ENCODE peak calls at places on chromosome 5, in seven cellular contexts. One of them, this sample, is unnamed.

GRCh38 chr5:63053019-63053638 is 474.5 kb downstream of the LRRC70 start:
- DNase-seq in mammary epithelial cell: no peak
- DNase-seq in left ventricle myocardium inferior: peak
- DNase-seq in upper lobe of left lung: no peak
- DNase-seq in CD4-positive, CD25-positive, alpha-beta regulatory T cell: no peak
- DNase-seq in CD8-positive, alpha-beta memory T cell: no peak
- DNase-seq in upper lobe of right lung: no peak
- DNase-seq in this sample: no peak

GRCh38 chr5:150578781-150579461 is 61.5 kb upstream of the SYNPO start:
- DNase-seq in mammary epithelial cell: no peak
- DNase-seq in left ventricle myocardium inferior: no peak
- DNase-seq in upper lobe of left lung: peak
- DNase-seq in CD4-positive, CD25-positive, alpha-beta regulatory T cell: no peak
- DNase-seq in CD8-positive, alpha-beta memory T cell: no peak
- DNase-seq in upper lobe of right lung: peak
- DNase-seq in this sample: no peak

GRCh38 chr5:169442354-169443248 is 141.0 kb upstream of the SPDL1 start:
- DNase-seq in mammary epithelial cell: no peak
- DNase-seq in left ventricle myocardium inferior: no peak
- DNase-seq in upper lobe of left lung: no peak
- DNase-seq in CD4-positive, CD25-positive, alpha-beta regulatory T cell: no peak
- DNase-seq in CD8-positive, alpha-beta memory T cell: no peak
- DNase-seq in upper lobe of right lung: no peak
- DNase-seq in this sample: no peak

GRCh38 chr5:150642567-150642927 is 2.1 kb downstream of the SYNPO start:
- DNase-seq in mammary epithelial cell: peak
- DNase-seq in left ventricle myocardium inferior: peak
- DNase-seq in upper lobe of left lung: no peak
- DNase-seq in CD4-positive, CD25-positive, alpha-beta regulatory T cell: no peak
- DNase-seq in CD8-positive, alpha-beta memory T cell: no peak
- DNase-seq in upper lobe of right lung: peak
- DNase-seq in this sample: no peak

GRCh38 chr5:110757118-110757729 is 18.4 kb downstream of the SLC25A46 start:
- DNase-seq in mammary epithelial cell: peak
- DNase-seq in left ventricle myocardium inferior: no peak
- DNase-seq in upper lobe of left lung: no peak
- DNase-seq in CD4-positive, CD25-positive, alpha-beta regulatory T cell: peak
- DNase-seq in CD8-positive, alpha-beta memory T cell: no peak
- DNase-seq in upper lobe of right lung: no peak
- DNase-seq in this sample: no peak

GRCh38 chr5:168471785-168472184 is 14.5 kb upstream of the RARS1 start:
- DNase-seq in mammary epithelial cell: no peak
- DNase-seq in left ventricle myocardium inferior: no peak
- DNase-seq in upper lobe of left lung: no peak
- DNase-seq in CD4-positive, CD25-positive, alpha-beta regulatory T cell: no peak
- DNase-seq in CD8-positive, alpha-beta memory T cell: no peak
- DNase-seq in upper lobe of right lung: no peak
- DNase-seq in this sample: no peak

GRCh38 chr5:95773325-95774059 is 42.4 kb downstream of the RHOBTB3 start:
- DNase-seq in mammary epithelial cell: peak
- DNase-seq in left ventricle myocardium inferior: no peak
- DNase-seq in upper lobe of left lung: no peak
- DNase-seq in CD4-positive, CD25-positive, alpha-beta regulatory T cell: no peak
- DNase-seq in CD8-positive, alpha-beta memory T cell: no peak
- DNase-seq in upper lobe of right lung: no peak
- DNase-seq in this sample: no peak

GRCh38 chr5:54311178-54311811 is 922 bp upstream of the ARL15 start:
- DNase-seq in mammary epithelial cell: peak
- DNase-seq in left ventricle myocardium inferior: no peak
- DNase-seq in upper lobe of left lung: no peak
- DNase-seq in CD4-positive, CD25-positive, alpha-beta regulatory T cell: no peak
- DNase-seq in CD8-positive, alpha-beta memory T cell: no peak
- DNase-seq in upper lobe of right lung: no peak
- DNase-seq in this sample: no peak

GRCh38 chr5:138753794-138754698 is 821 bp downstream of the CTNNA1 start:
- DNase-seq in mammary epithelial cell: peak
- DNase-seq in left ventricle myocardium inferior: peak
- DNase-seq in upper lobe of left lung: peak
- DNase-seq in CD4-positive, CD25-positive, alpha-beta regulatory T cell: peak
- DNase-seq in CD8-positive, alpha-beta memory T cell: peak
- DNase-seq in upper lobe of right lung: peak
- DNase-seq in this sample: peak

GRCh38 chr5:179309751-179310320 is 35.4 kb downstream of the ADAMTS2 start:
- DNase-seq in mammary epithelial cell: no peak
- DNase-seq in left ventricle myocardium inferior: peak
- DNase-seq in upper lobe of left lung: no peak
- DNase-seq in CD4-positive, CD25-positive, alpha-beta regulatory T cell: no peak
- DNase-seq in CD8-positive, alpha-beta memory T cell: peak
- DNase-seq in upper lobe of right lung: peak
- DNase-seq in this sample: no peak

GRCh38 chr5:17203329-17204132 is 13.9 kb upstream of the BASP1 start:
- DNase-seq in mammary epithelial cell: peak
- DNase-seq in left ventricle myocardium inferior: no peak
- DNase-seq in upper lobe of left lung: no peak
- DNase-seq in CD4-positive, CD25-positive, alpha-beta regulatory T cell: no peak
- DNase-seq in CD8-positive, alpha-beta memory T cell: no peak
- DNase-seq in upper lobe of right lung: no peak
- DNase-seq in this sample: no peak

GRCh38 chr5:79284852-79285251 is 48.9 kb downstream of the JMY start:
- DNase-seq in mammary epithelial cell: no peak
- DNase-seq in left ventricle myocardium inferior: no peak
- DNase-seq in upper lobe of left lung: no peak
- DNase-seq in CD4-positive, CD25-positive, alpha-beta regulatory T cell: no peak
- DNase-seq in CD8-positive, alpha-beta memory T cell: no peak
- DNase-seq in upper lobe of right lung: no peak
- DNase-seq in this sample: no peak

GRCh38 chr5:132380047-132380446 is 10.5 kb downstream of the SLC22A5 start:
- DNase-seq in mammary epithelial cell: no peak
- DNase-seq in left ventricle myocardium inferior: no peak
- DNase-seq in upper lobe of left lung: no peak
- DNase-seq in CD4-positive, CD25-positive, alpha-beta regulatory T cell: no peak
- DNase-seq in CD8-positive, alpha-beta memory T cell: no peak
- DNase-seq in upper lobe of right lung: peak
- DNase-seq in this sample: peak

GRCh38 chr5:42089705-42090104 is 164.6 kb downstream of the FBXO4 start:
- DNase-seq in mammary epithelial cell: no peak
- DNase-seq in left ventricle myocardium inferior: no peak
- DNase-seq in upper lobe of left lung: no peak
- DNase-seq in CD4-positive, CD25-positive, alpha-beta regulatory T cell: no peak
- DNase-seq in CD8-positive, alpha-beta memory T cell: no peak
- DNase-seq in upper lobe of right lung: no peak
- DNase-seq in this sample: no peak

GRCh38 chr5:92775711-92776615 is 805.1 kb downstream of the NR2F1-AS1 start:
- DNase-seq in mammary epithelial cell: peak
- DNase-seq in left ventricle myocardium inferior: no peak
- DNase-seq in upper lobe of left lung: no peak
- DNase-seq in CD4-positive, CD25-positive, alpha-beta regulatory T cell: no peak
- DNase-seq in CD8-positive, alpha-beta memory T cell: no peak
- DNase-seq in upper lobe of right lung: no peak
- DNase-seq in this sample: no peak

GRCh38 chr5:119330367-119331183 is 25.2 kb upstream of the TNFAIP8 start:
- DNase-seq in mammary epithelial cell: peak
- DNase-seq in left ventricle myocardium inferior: no peak
- DNase-seq in upper lobe of left lung: no peak
- DNase-seq in CD4-positive, CD25-positive, alpha-beta regulatory T cell: peak
- DNase-seq in CD8-positive, alpha-beta memory T cell: peak
- DNase-seq in upper lobe of right lung: no peak
- DNase-seq in this sample: no peak

DNA sequence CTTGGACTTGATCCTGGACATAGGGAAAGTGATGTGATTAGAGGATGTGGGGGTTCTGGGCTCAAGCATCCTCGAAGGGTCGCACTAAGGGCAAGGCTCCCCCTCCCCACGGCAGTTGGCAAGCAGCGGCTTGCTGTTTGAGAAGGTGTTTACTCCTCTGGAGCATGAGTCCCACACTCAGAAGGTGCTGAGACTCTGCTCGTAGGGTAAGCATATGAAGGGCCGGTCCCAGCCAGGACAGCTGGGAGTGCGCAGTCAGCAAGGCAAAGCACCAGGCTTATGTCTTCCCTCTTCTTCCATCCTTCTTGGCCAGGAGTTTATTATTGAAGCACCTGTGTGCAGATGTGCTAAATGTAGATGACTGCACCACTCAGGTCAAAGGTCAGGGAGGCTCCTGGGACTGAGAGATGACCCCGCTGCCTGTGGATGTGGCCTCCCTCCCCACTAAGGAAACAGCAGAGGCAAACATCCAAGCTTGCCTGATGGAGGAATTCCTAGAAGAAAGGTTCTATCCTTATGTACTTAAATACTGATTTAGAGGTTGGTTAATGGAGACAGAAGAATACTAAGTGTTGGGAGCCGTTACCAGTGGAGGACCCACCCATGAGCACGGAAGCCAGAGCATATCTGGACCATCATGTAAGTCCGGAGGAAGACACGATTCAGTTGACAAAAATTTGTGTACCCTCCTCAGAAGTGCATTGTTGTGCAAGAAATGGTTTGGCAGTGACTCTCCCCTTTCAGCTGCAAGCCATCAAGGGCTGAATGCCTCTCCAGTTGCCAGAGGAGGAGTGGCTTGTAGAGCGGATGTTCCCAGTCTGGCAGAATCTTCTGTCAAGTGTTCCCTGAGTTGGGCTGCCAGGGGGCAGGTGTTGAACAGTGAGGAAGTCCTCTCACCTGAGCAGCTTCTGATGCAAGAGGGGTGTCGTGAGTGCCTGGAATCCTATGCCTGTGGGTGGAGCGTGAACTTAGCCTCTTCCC is 27.2 kb upstream of the CDKN2AIPNL start:
- DNase-seq in mammary epithelial cell: peak
- DNase-seq in left ventricle myocardium inferior: peak
- DNase-seq in upper lobe of left lung: no peak
- DNase-seq in CD4-positive, CD25-positive, alpha-beta regulatory T cell: no peak
- DNase-seq in CD8-positive, alpha-beta memory T cell: no peak
- DNase-seq in upper lobe of right lung: peak
- DNase-seq in this sample: peak
- H3K4me3 ChIP-seq in mammary epithelial cell: no peak
- H3K4me3 ChIP-seq in left ventricle myocardium inferior: peak
- H3K4me3 ChIP-seq in upper lobe of left lung: no peak
- H3K4me3 ChIP-seq in CD4-positive, CD25-positive, alpha-beta regulatory T cell: no peak
- H3K4me3 ChIP-seq in CD8-positive, alpha-beta memory T cell: no peak
- H3K4me3 ChIP-seq in upper lobe of right lung: no peak
- H3K4me3 ChIP-seq in this sample: peak

GRCh38 chr5:11027660-11028059 is 266.6 kb upstream of the DAP start:
- DNase-seq in mammary epithelial cell: no peak
- DNase-seq in left ventricle myocardium inferior: no peak
- DNase-seq in upper lobe of left lung: no peak
- DNase-seq in CD4-positive, CD25-positive, alpha-beta regulatory T cell: no peak
- DNase-seq in CD8-positive, alpha-beta memory T cell: no peak
- DNase-seq in upper lobe of right lung: no peak
- DNase-seq in this sample: no peak
- H3K27ac ChIP-seq in mammary epithelial cell: no peak
- H3K27ac ChIP-seq in left ventricle myocardium inferior: no peak
- H3K27ac ChIP-seq in upper lobe of left lung: no peak
- H3K27ac ChIP-seq in CD4-positive, CD25-positive, alpha-beta regulatory T cell: no peak
- H3K27ac ChIP-seq in CD8-positive, alpha-beta memory T cell: no peak
- H3K27ac ChIP-seq in upper lobe of right lung: no peak
- H3K27ac ChIP-seq in this sample: no peak

DNA sequence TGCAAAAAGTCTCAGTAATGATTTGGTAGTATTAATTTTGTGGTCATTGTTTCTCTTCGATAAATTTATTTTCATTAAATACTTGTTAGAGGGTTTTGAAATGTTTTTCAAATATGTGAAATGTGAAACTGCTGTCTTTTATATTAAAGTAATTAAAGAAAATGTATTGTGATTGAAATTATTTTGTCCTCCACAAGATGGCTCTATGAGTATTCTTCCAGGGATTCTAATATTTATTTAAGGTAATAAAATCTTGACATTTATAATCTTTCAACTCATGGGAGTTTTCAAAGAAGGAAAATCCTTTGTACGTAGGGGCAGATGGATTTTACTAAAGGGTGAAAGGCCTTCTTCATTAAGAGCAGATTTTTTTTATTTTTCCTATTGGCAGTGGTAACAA is 19.3 kb downstream of the ISOC1 start:
- DNase-seq in mammary epithelial cell: no peak
- DNase-seq in left ventricle myocardium inferior: no peak
- DNase-seq in upper lobe of left lung: no peak
- DNase-seq in CD4-positive, CD25-positive, alpha-beta regulatory T cell: no peak
- DNase-seq in CD8-positive, alpha-beta memory T cell: no peak
- DNase-seq in upper lobe of right lung: no peak
- DNase-seq in this sample: no peak
- H3K4me3 ChIP-seq in mammary epithelial cell: no peak
- H3K4me3 ChIP-seq in left ventricle myocardium inferior: no peak
- H3K4me3 ChIP-seq in upper lobe of left lung: no peak
- H3K4me3 ChIP-seq in CD4-positive, CD25-positive, alpha-beta regulatory T cell: no peak
- H3K4me3 ChIP-seq in CD8-positive, alpha-beta memory T cell: no peak
- H3K4me3 ChIP-seq in upper lobe of right lung: no peak
- H3K4me3 ChIP-seq in this sample: no peak

GRCh38 chr5:149299451-149300054 is 27.9 kb downstream of the AFAP1L1 start:
- DNase-seq in mammary epithelial cell: no peak
- DNase-seq in left ventricle myocardium inferior: peak
- DNase-seq in upper lobe of left lung: peak
- DNase-seq in CD4-positive, CD25-positive, alpha-beta regulatory T cell: no peak
- DNase-seq in CD8-positive, alpha-beta memory T cell: no peak
- DNase-seq in upper lobe of right lung: no peak
- DNase-seq in this sample: no peak

GRCh38 chr5:149301049-149301743 is 29.5 kb downstream of the AFAP1L1 start:
- DNase-seq in mammary epithelial cell: no peak
- DNase-seq in left ventricle myocardium inferior: no peak
- DNase-seq in upper lobe of left lung: no peak
- DNase-seq in CD4-positive, CD25-positive, alpha-beta regulatory T cell: no peak
- DNase-seq in CD8-positive, alpha-beta memory T cell: no peak
- DNase-seq in upper lobe of right lung: no peak
- DNase-seq in this sample: no peak

GRCh38 chr5:149298857-149299404 is 27.3 kb downstream of the AFAP1L1 start:
- DNase-seq in mammary epithelial cell: no peak
- DNase-seq in left ventricle myocardium inferior: no peak
- DNase-seq in upper lobe of left lung: no peak
- DNase-seq in CD4-positive, CD25-positive, alpha-beta regulatory T cell: no peak
- DNase-seq in CD8-positive, alpha-beta memory T cell: no peak
- DNase-seq in upper lobe of right lung: no peak
- DNase-seq in this sample: no peak

GRCh38 chr5:149301744-149302380 is 30.2 kb downstream of the AFAP1L1 start:
- DNase-seq in mammary epithelial cell: no peak
- DNase-seq in left ventricle myocardium inferior: no peak
- DNase-seq in upper lobe of left lung: no peak
- DNase-seq in CD4-positive, CD25-positive, alpha-beta regulatory T cell: no peak
- DNase-seq in CD8-positive, alpha-beta memory T cell: no peak
- DNase-seq in upper lobe of right lung: no peak
- DNase-seq in this sample: no peak

GRCh38 chr5:149300441-149300840 is 28.8 kb downstream of the AFAP1L1 start:
- DNase-seq in mammary epithelial cell: no peak
- DNase-seq in left ventricle myocardium inferior: no peak
- DNase-seq in upper lobe of left lung: no peak
- DNase-seq in CD4-positive, CD25-positive, alpha-beta regulatory T cell: no peak
- DNase-seq in CD8-positive, alpha-beta memory T cell: no peak
- DNase-seq in upper lobe of right lung: no peak
- DNase-seq in this sample: no peak
- H3K27ac ChIP-seq in mammary epithelial cell: no peak
- H3K27ac ChIP-seq in left ventricle myocardium inferior: peak
- H3K27ac ChIP-seq in upper lobe of left lung: peak
- H3K27ac ChIP-seq in CD4-positive, CD25-positive, alpha-beta regulatory T cell: no peak
- H3K27ac ChIP-seq in CD8-positive, alpha-beta memory T cell: no peak
- H3K27ac ChIP-seq in upper lobe of right lung: no peak
- H3K27ac ChIP-seq in this sample: no peak